ENCODE peak calls at places on chromosomes 5 and 9, in ten cellular contexts. S, V, N, Q, Z, M, P, A, Y and W are unnamed samples.

GRCh38 chr5:14208071-14209021 is 65.2 kb downstream of the TRIO start:
- DNase-seq in S (peak; percentile 75), V (no peak), N (no peak), Q (peak; percentile 49), Z (no peak), M (peak; percentile 93), P (no peak), A (no peak), Y (peak; percentile 90), W (no peak)

GRCh38 chr5:120531215-120531614 is 67.1 kb downstream of the PRR16 start:
- DNase-seq in S (no peak), V (no peak), N (no peak), Q (no peak), Z (no peak), M (no peak), P (no peak), A (no peak), Y (no peak), W (no peak)

GRCh38 chr5:93579561-93580386 is 1.2 kb downstream of the NR2F1-AS1 start:
- DNase-seq in S (peak; percentile 28), V (peak; percentile 32), N (peak; percentile 50), Q (no peak), Z (peak; percentile 56), M (peak; percentile 65), P (peak; percentile 76), A (no peak), Y (no peak), W (no peak)

GRCh38 chr9:87678650-87679355 is 47.1 kb upstream of the CTSL start:
- DNase-seq in S (peak; percentile 73), V (no peak), N (peak; percentile 67), Q (peak; percentile 51), Z (peak; percentile 75), M (peak; percentile 89), P (peak; percentile 70), A (no peak), Y (peak; percentile 12), W (peak; percentile 32)

GRCh38 chr5:120874463-120874862 is 410.4 kb downstream of the PRR16 start:
- DNase-seq in S (no peak), V (no peak), N (no peak), Q (no peak), Z (no peak), M (no peak), P (no peak), A (no peak), Y (no peak), W (no peak)

GRCh38 chr9:92245005-92245797 is 48.3 kb downstream of the IARS1 start:
- DNase-seq in S (no peak), V (no peak), N (no peak), Q (no peak), Z (no peak), M (peak; percentile 72), P (no peak), A (no peak), Y (no peak), W (peak; percentile 12)

GRCh38 chr9:116594552-116594951 is 92.6 kb upstream of the TRIM32 start:
- DNase-seq in S (peak; percentile 40), V (no peak), N (no peak), Q (no peak), Z (no peak), M (peak; percentile 88), P (no peak), A (no peak), Y (peak; percentile 51), W (peak; percentile 35)

GRCh38 chr5:124649548-124650501 is 96.6 kb downstream of the ZNF608 start:
- DNase-seq in S (no peak), V (peak; percentile 38), N (no peak), Q (peak; percentile 84), Z (peak; percentile 80), M (peak; percentile 98), P (no peak), A (peak; percentile 43), Y (peak; percentile 43), W (no peak)

GRCh38 chr5:68460147-68460760 is 244.7 kb downstream of the PIK3R1 start:
- DNase-seq in S (peak; percentile 69), V (no peak), N (peak; percentile 29), Q (peak; percentile 58), Z (peak; percentile 46), M (peak; percentile 88), P (no peak), A (no peak), Y (no peak), W (no peak)

GRCh38 chr5:90747175-90747574 is 188.6 kb downstream of the ADGRV1 start:
- DNase-seq in S (no peak), V (no peak), N (no peak), Q (no peak), Z (no peak), M (peak; percentile 2), P (no peak), A (no peak), Y (no peak), W (no peak)

GRCh38 chr9:37990404-37991015 is 78.5 kb downstream of the SHB start:
- DNase-seq in S (no peak), V (no peak), N (no peak), Q (no peak), Z (no peak), M (no peak), P (no peak), A (no peak), Y (no peak), W (no peak)

GRCh38 chr9:1870915-1871314 is 144.2 kb upstream of the SMARCA2 start:
- DNase-seq in S (no peak), V (no peak), N (no peak), Q (no peak), Z (peak; percentile 53), M (no peak), P (no peak), A (no peak), Y (no peak), W (no peak)

GRCh38 chr9:12923472-12924009 is 148.7 kb downstream of the LURAP1L start:
- DNase-seq in S (no peak), V (no peak), N (no peak), Q (peak; percentile 45), Z (no peak), M (peak; percentile 99), P (no peak), A (no peak), Y (no peak), W (peak; percentile 70)

GRCh38 chr9:101592788-101593187 is 2.0 kb downstream of the PPP3R2 start:
- DNase-seq in S (no peak), V (no peak), N (no peak), Q (no peak), Z (no peak), M (no peak), P (no peak), A (no peak), Y (no peak), W (no peak)